ENCODE peak calls at places on chromosomes 5 and 9, in nine cellular contexts. One of them, this sample, is unnamed.

GRCh38 chr9:1208185-1208584 is 158.0 kb downstream of the DMRT2 start:
- DNase-seq in body of pancreas: no peak
- DNase-seq in brain microvascular endothelial cell: peak
- DNase-seq in fibroblast of pulmonary artery: peak
- DNase-seq in psoas muscle: peak
- DNase-seq in mucosa of descending colon: no peak
- DNase-seq in upper lobe of right lung: no peak
- DNase-seq in esophagus muscularis mucosa: no peak
- DNase-seq in WTC11: no peak
- DNase-seq in this sample: no peak

GRCh38 chr5:144142030-144142825 is 28.2 kb downstream of the YIPF5 start:
- DNase-seq in fibroblast of pulmonary artery: peak
- DNase-seq in brain microvascular endothelial cell: peak
- DNase-seq in body of pancreas: no peak
- DNase-seq in psoas muscle: no peak
- DNase-seq in mucosa of descending colon: no peak
- DNase-seq in esophagus muscularis mucosa: no peak
- DNase-seq in WTC11: no peak
- DNase-seq in upper lobe of right lung: no peak
- DNase-seq in this sample: no peak

GRCh38 chr9:14314929-14315753 is 1.2 kb upstream of the NFIB start:
- DNase-seq in mucosa of descending colon: peak
- DNase-seq in WTC11: peak
- DNase-seq in fibroblast of pulmonary artery: peak
- DNase-seq in psoas muscle: peak
- DNase-seq in body of pancreas: peak
- DNase-seq in upper lobe of right lung: peak
- DNase-seq in esophagus muscularis mucosa: peak
- DNase-seq in brain microvascular endothelial cell: peak
- DNase-seq in this sample: no peak

GRCh38 chr9:112751059-112751795 is 667 bp downstream of the SNX30 start:
- DNase-seq in esophagus muscularis mucosa: peak
- DNase-seq in WTC11: peak
- DNase-seq in upper lobe of right lung: peak
- DNase-seq in fibroblast of pulmonary artery: peak
- DNase-seq in psoas muscle: peak
- DNase-seq in mucosa of descending colon: peak
- DNase-seq in body of pancreas: peak
- DNase-seq in brain microvascular endothelial cell: peak
- DNase-seq in this sample: peak

GRCh38 chr9:79233542-79233941 is 338.2 kb upstream of the TLE4 start:
- DNase-seq in brain microvascular endothelial cell: peak
- DNase-seq in fibroblast of pulmonary artery: peak
- DNase-seq in esophagus muscularis mucosa: no peak
- DNase-seq in mucosa of descending colon: no peak
- DNase-seq in upper lobe of right lung: no peak
- DNase-seq in body of pancreas: peak
- DNase-seq in psoas muscle: no peak
- DNase-seq in WTC11: peak
- DNase-seq in this sample: no peak

GRCh38 chr9:131190191-131190590 is 64.8 kb downstream of the NUP214 start:
- DNase-seq in brain microvascular endothelial cell: no peak
- DNase-seq in psoas muscle: no peak
- DNase-seq in mucosa of descending colon: no peak
- DNase-seq in upper lobe of right lung: no peak
- DNase-seq in body of pancreas: no peak
- DNase-seq in fibroblast of pulmonary artery: no peak
- DNase-seq in WTC11: no peak
- DNase-seq in esophagus muscularis mucosa: no peak
- DNase-seq in this sample: no peak

GRCh38 chr9:85940275-85940831 is 593 bp upstream of the NAA35 start:
- DNase-seq in fibroblast of pulmonary artery: no peak
- DNase-seq in body of pancreas: no peak
- DNase-seq in brain microvascular endothelial cell: no peak
- DNase-seq in WTC11: no peak
- DNase-seq in psoas muscle: no peak
- DNase-seq in esophagus muscularis mucosa: no peak
- DNase-seq in upper lobe of right lung: no peak
- DNase-seq in mucosa of descending colon: no peak
- DNase-seq in this sample: no peak

GRCh38 chr9:123629531-123629930 is 273.5 kb downstream of the CRB2 start:
- DNase-seq in upper lobe of right lung: no peak
- DNase-seq in brain microvascular endothelial cell: no peak
- DNase-seq in fibroblast of pulmonary artery: no peak
- DNase-seq in body of pancreas: no peak
- DNase-seq in WTC11: no peak
- DNase-seq in esophagus muscularis mucosa: no peak
- DNase-seq in mucosa of descending colon: no peak
- DNase-seq in psoas muscle: no peak
- DNase-seq in this sample: no peak

GRCh38 chr5:167820266-167820988 is 471.0 kb upstream of the WWC1 start:
- DNase-seq in upper lobe of right lung: no peak
- DNase-seq in WTC11: no peak
- DNase-seq in mucosa of descending colon: no peak
- DNase-seq in body of pancreas: no peak
- DNase-seq in esophagus muscularis mucosa: no peak
- DNase-seq in psoas muscle: no peak
- DNase-seq in brain microvascular endothelial cell: no peak
- DNase-seq in fibroblast of pulmonary artery: no peak
- DNase-seq in this sample: no peak

GRCh38 chr5:171954721-171955120 is 51.7 kb downstream of the FBXW11 start:
- DNase-seq in esophagus muscularis mucosa: no peak
- DNase-seq in fibroblast of pulmonary artery: peak
- DNase-seq in brain microvascular endothelial cell: peak
- DNase-seq in WTC11: no peak
- DNase-seq in psoas muscle: no peak
- DNase-seq in upper lobe of right lung: no peak
- DNase-seq in body of pancreas: no peak
- DNase-seq in mucosa of descending colon: no peak
- DNase-seq in this sample: no peak

GRCh38 chr5:173012882-173013281 is 29.3 kb downstream of the ATP6V0E1 start:
- DNase-seq in fibroblast of pulmonary artery: peak
- DNase-seq in psoas muscle: peak
- DNase-seq in esophagus muscularis mucosa: no peak
- DNase-seq in brain microvascular endothelial cell: no peak
- DNase-seq in body of pancreas: peak
- DNase-seq in WTC11: no peak
- DNase-seq in upper lobe of right lung: peak
- DNase-seq in mucosa of descending colon: no peak
- DNase-seq in this sample: no peak

GRCh38 chr5:11319851-11320580 is 559.0 kb upstream of the DAP start:
- DNase-seq in esophagus muscularis mucosa: no peak
- DNase-seq in WTC11: no peak
- DNase-seq in brain microvascular endothelial cell: no peak
- DNase-seq in body of pancreas: no peak
- DNase-seq in psoas muscle: no peak
- DNase-seq in fibroblast of pulmonary artery: no peak
- DNase-seq in mucosa of descending colon: no peak
- DNase-seq in upper lobe of right lung: no peak
- DNase-seq in this sample: no peak

GRCh38 chr9:129895376-129896268 is 60.4 kb downstream of the USP20 start:
- DNase-seq in brain microvascular endothelial cell: no peak
- DNase-seq in mucosa of descending colon: no peak
- DNase-seq in psoas muscle: no peak
- DNase-seq in fibroblast of pulmonary artery: no peak
- DNase-seq in esophagus muscularis mucosa: no peak
- DNase-seq in upper lobe of right lung: no peak
- DNase-seq in WTC11: no peak
- DNase-seq in body of pancreas: no peak
- DNase-seq in this sample: no peak

DNA sequence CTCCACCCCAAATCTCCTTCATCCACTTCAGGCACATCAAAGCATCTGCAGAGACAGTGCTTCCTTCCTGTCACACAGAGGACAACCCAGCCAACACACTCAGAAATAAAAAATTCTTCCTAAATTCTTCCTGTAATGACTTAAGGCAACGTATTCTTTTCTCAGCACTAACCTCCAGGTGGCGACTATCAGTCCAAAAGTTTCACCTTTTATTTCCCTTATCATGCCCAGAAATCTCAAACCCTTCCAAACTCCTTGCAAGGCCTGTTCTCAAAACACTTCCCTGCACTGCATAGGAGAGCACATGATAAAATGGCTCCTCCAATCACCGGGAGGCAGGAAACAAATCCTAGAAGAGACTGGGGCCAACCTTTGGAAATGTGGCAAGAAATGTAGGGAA is 35.1 kb downstream of the SLIT3 start:
- DNase-seq in esophagus muscularis mucosa: no peak
- DNase-seq in WTC11: no peak
- DNase-seq in upper lobe of right lung: no peak
- DNase-seq in mucosa of descending colon: no peak
- DNase-seq in psoas muscle: no peak
- DNase-seq in fibroblast of pulmonary artery: no peak
- DNase-seq in body of pancreas: no peak
- DNase-seq in brain microvascular endothelial cell: no peak
- DNase-seq in this sample: no peak
- TF ChIP-seq CTCF in esophagus muscularis mucosa: no peak
- TF ChIP-seq CTCF in WTC11: no peak
- TF ChIP-seq CTCF in upper lobe of right lung: no peak
- TF ChIP-seq CTCF in mucosa of descending colon: no peak
- TF ChIP-seq CTCF in psoas muscle: no peak
- TF ChIP-seq CTCF in fibroblast of pulmonary artery: peak
- TF ChIP-seq CTCF in body of pancreas: no peak
- TF ChIP-seq CTCF in brain microvascular endothelial cell: peak
- TF ChIP-seq CTCF in this sample: no peak

DNA sequence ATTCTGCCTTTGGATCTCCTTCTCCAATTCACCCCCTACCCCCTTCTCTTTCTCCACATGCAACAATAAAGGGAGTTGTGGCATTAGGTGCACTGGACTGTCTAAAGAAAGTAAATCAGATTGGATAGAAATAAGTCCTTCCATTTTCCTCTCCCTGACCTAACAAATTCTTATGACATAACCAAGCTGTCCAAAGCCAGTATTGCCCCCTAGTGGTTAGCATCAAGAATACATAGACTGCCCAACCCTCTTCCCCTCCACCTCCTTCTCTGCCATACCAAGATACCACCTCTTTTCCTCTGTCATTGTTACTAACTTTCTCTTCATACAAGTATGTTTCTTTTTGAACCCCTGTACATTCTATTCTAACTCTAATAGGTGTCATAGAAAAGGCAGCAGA is 45.7 kb downstream of the PPARGC1B start:
- DNase-seq in psoas muscle: no peak
- DNase-seq in body of pancreas: no peak
- DNase-seq in esophagus muscularis mucosa: no peak
- DNase-seq in WTC11: no peak
- DNase-seq in mucosa of descending colon: no peak
- DNase-seq in fibroblast of pulmonary artery: peak
- DNase-seq in upper lobe of right lung: no peak
- DNase-seq in brain microvascular endothelial cell: no peak
- DNase-seq in this sample: no peak
- TF ChIP-seq CTCF in psoas muscle: peak
- TF ChIP-seq CTCF in body of pancreas: no peak
- TF ChIP-seq CTCF in esophagus muscularis mucosa: peak
- TF ChIP-seq CTCF in WTC11: peak
- TF ChIP-seq CTCF in mucosa of descending colon: no peak
- TF ChIP-seq CTCF in fibroblast of pulmonary artery: peak
- TF ChIP-seq CTCF in upper lobe of right lung: peak
- TF ChIP-seq CTCF in brain microvascular endothelial cell: peak
- TF ChIP-seq CTCF in this sample: no peak

GRCh38 chr5:54159153-54159836 is 151.1 kb downstream of the ARL15 start:
- DNase-seq in brain microvascular endothelial cell: peak
- DNase-seq in WTC11: no peak
- DNase-seq in fibroblast of pulmonary artery: no peak
- DNase-seq in mucosa of descending colon: no peak
- DNase-seq in upper lobe of right lung: no peak
- DNase-seq in body of pancreas: no peak
- DNase-seq in esophagus muscularis mucosa: no peak
- DNase-seq in psoas muscle: no peak
- DNase-seq in this sample: no peak
- TF ChIP-seq CTCF in brain microvascular endothelial cell: peak
- TF ChIP-seq CTCF in WTC11: no peak
- TF ChIP-seq CTCF in fibroblast of pulmonary artery: no peak
- TF ChIP-seq CTCF in mucosa of descending colon: no peak
- TF ChIP-seq CTCF in upper lobe of right lung: no peak
- TF ChIP-seq CTCF in body of pancreas: no peak
- TF ChIP-seq CTCF in esophagus muscularis mucosa: no peak
- TF ChIP-seq CTCF in psoas muscle: no peak
- TF ChIP-seq CTCF in this sample: no peak

GRCh38 chr9:12775373-12775962 is 648 bp downstream of the LURAP1L start:
- DNase-seq in upper lobe of right lung: peak
- DNase-seq in fibroblast of pulmonary artery: no peak
- DNase-seq in brain microvascular endothelial cell: peak
- DNase-seq in esophagus muscularis mucosa: no peak
- DNase-seq in body of pancreas: peak
- DNase-seq in psoas muscle: peak
- DNase-seq in WTC11: peak
- DNase-seq in mucosa of descending colon: no peak
- DNase-seq in this sample: no peak

GRCh38 chr9:12777149-12778010 is 2.6 kb downstream of the LURAP1L start:
- DNase-seq in mucosa of descending colon: no peak
- DNase-seq in psoas muscle: no peak
- DNase-seq in upper lobe of right lung: no peak
- DNase-seq in brain microvascular endothelial cell: no peak
- DNase-seq in body of pancreas: no peak
- DNase-seq in WTC11: no peak
- DNase-seq in esophagus muscularis mucosa: no peak
- DNase-seq in fibroblast of pulmonary artery: no peak
- DNase-seq in this sample: no peak

GRCh38 chr9:12774861-12775367 is at the start of gene LURAP1L:
- DNase-seq in fibroblast of pulmonary artery: peak
- DNase-seq in esophagus muscularis mucosa: no peak
- DNase-seq in WTC11: peak
- DNase-seq in brain microvascular endothelial cell: peak
- DNase-seq in upper lobe of right lung: no peak
- DNase-seq in mucosa of descending colon: no peak
- DNase-seq in psoas muscle: no peak
- DNase-seq in body of pancreas: peak
- DNase-seq in this sample: no peak

GRCh38 chr9:12776775-12777055 is 1.9 kb downstream of the LURAP1L start:
- DNase-seq in WTC11: no peak
- DNase-seq in upper lobe of right lung: no peak
- DNase-seq in esophagus muscularis mucosa: no peak
- DNase-seq in mucosa of descending colon: no peak
- DNase-seq in psoas muscle: no peak
- DNase-seq in brain microvascular endothelial cell: peak
- DNase-seq in fibroblast of pulmonary artery: peak
- DNase-seq in body of pancreas: no peak
- DNase-seq in this sample: no peak

DNA sequence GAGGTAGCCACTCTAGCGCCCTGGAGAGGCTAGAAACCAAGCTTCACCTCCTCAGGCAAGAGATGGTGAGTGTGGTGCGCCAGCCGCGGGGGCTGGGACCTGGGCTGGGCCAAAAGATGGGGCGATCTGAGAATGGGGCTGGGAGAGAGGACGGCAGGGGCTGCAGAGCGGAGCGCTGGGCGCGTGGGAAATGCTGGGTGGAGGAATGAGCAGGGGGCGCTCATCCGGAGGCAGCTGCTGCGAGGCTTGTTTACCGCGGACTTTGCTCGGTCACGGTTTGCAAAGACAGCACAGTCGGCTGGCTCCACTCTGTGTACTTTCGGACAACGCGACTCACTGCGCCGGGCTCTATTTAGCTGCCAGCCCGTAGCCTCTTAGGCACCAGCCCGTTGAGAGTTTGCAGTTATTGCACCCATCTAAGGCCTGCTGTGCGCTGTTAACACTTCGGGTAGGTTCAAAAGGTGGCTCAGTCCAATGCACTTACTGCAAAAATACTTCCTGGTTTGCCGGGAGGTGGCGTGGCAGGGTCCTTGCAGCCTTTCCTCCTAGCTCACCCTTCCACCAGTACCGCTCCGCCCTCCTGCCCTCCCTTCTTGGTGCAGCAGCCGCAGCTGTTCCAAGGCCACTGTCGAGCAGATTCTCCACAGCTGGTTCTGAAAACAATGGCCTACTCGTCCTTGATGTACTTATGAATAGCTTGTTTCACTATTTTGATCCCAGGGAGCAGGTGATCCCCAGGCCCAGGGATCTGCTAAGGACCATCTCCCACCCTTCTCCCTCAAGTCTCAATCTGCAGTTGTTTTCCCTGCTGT is 1.3 kb downstream of the LURAP1L start:
- DNase-seq in esophagus muscularis mucosa: peak
- DNase-seq in fibroblast of pulmonary artery: peak
- DNase-seq in psoas muscle: peak
- DNase-seq in brain microvascular endothelial cell: peak
- DNase-seq in WTC11: peak
- DNase-seq in mucosa of descending colon: peak
- DNase-seq in body of pancreas: peak
- DNase-seq in upper lobe of right lung: peak
- DNase-seq in this sample: no peak
- TF ChIP-seq CTCF in esophagus muscularis mucosa: peak
- TF ChIP-seq CTCF in fibroblast of pulmonary artery: peak
- TF ChIP-seq CTCF in psoas muscle: peak
- TF ChIP-seq CTCF in brain microvascular endothelial cell: peak
- TF ChIP-seq CTCF in WTC11: no peak
- TF ChIP-seq CTCF in mucosa of descending colon: peak
- TF ChIP-seq CTCF in body of pancreas: peak
- TF ChIP-seq CTCF in upper lobe of right lung: peak
- TF ChIP-seq CTCF in this sample: no peak

This sample was measured in natural killer cell.